ENCODE peak calls at places on chromosomes 16 and 17, in nine cellular contexts. One of them, this sample, is unnamed.

GRCh38 chr17:56754523-56755208 is 79.1 kb downstream of the C17orf67 start:
- DNase-seq in ascending aorta: no peak
- DNase-seq in HEK293T: peak; percentile 38
- DNase-seq in nephron progenitor cell: no peak
- DNase-seq in T-helper 2 cell: no peak
- DNase-seq in GM12864: no peak
- DNase-seq in iPS DF 6.9: peak; percentile 7
- DNase-seq in Caki2: no peak
- DNase-seq in activated CD8-positive, alpha-beta memory T cell treated with anti-CD3 and anti-CD28 coated beads for 1 hour: no peak
- DNase-seq in this sample: no peak

GRCh38 chr17:67700037-67700436 is 17.7 kb upstream of the NOL11 start:
- DNase-seq in Caki2: no peak
- DNase-seq in nephron progenitor cell: no peak
- DNase-seq in iPS DF 6.9: no peak
- DNase-seq in activated CD8-positive, alpha-beta memory T cell treated with anti-CD3 and anti-CD28 coated beads for 1 hour: no peak
- DNase-seq in T-helper 2 cell: no peak
- DNase-seq in GM12864: no peak
- DNase-seq in ascending aorta: no peak
- DNase-seq in HEK293T: no peak
- DNase-seq in this sample: no peak

GRCh38 chr17:55299162-55299838 is 34.5 kb downstream of the HLF start:
- DNase-seq in nephron progenitor cell: no peak
- DNase-seq in ascending aorta: no peak
- DNase-seq in Caki2: no peak
- DNase-seq in iPS DF 6.9: no peak
- DNase-seq in activated CD8-positive, alpha-beta memory T cell treated with anti-CD3 and anti-CD28 coated beads for 1 hour: no peak
- DNase-seq in HEK293T: no peak
- DNase-seq in GM12864: no peak
- DNase-seq in T-helper 2 cell: no peak
- DNase-seq in this sample: no peak

GRCh38 chr17:9360610-9361571 is 214.7 kb downstream of the STX8 start:
- DNase-seq in GM12864: no peak
- DNase-seq in T-helper 2 cell: no peak
- DNase-seq in ascending aorta: peak; percentile 68
- DNase-seq in Caki2: peak; percentile 55
- DNase-seq in HEK293T: no peak
- DNase-seq in nephron progenitor cell: peak; percentile 47
- DNase-seq in activated CD8-positive, alpha-beta memory T cell treated with anti-CD3 and anti-CD28 coated beads for 1 hour: no peak
- DNase-seq in iPS DF 6.9: no peak
- DNase-seq in this sample: no peak

GRCh38 chr17:35932576-35932975 is 2.0 kb upstream of the RDM1 start:
- DNase-seq in activated CD8-positive, alpha-beta memory T cell treated with anti-CD3 and anti-CD28 coated beads for 1 hour: no peak
- DNase-seq in iPS DF 6.9: no peak
- DNase-seq in T-helper 2 cell: no peak
- DNase-seq in HEK293T: no peak
- DNase-seq in nephron progenitor cell: no peak
- DNase-seq in ascending aorta: no peak
- DNase-seq in Caki2: no peak
- DNase-seq in GM12864: no peak
- DNase-seq in this sample: no peak

GRCh38 chr16:72645526-72645925 is 402.4 kb downstream of the ZFHX3 start:
- DNase-seq in nephron progenitor cell: no peak
- DNase-seq in T-helper 2 cell: no peak
- DNase-seq in ascending aorta: no peak
- DNase-seq in GM12864: no peak
- DNase-seq in activated CD8-positive, alpha-beta memory T cell treated with anti-CD3 and anti-CD28 coated beads for 1 hour: no peak
- DNase-seq in Caki2: no peak
- DNase-seq in HEK293T: no peak
- DNase-seq in iPS DF 6.9: no peak
- DNase-seq in this sample: no peak

GRCh38 chr16:52597772-52598483 is 51.0 kb upstream of the TOX3 start:
- DNase-seq in HEK293T: no peak
- DNase-seq in ascending aorta: no peak
- DNase-seq in nephron progenitor cell: no peak
- DNase-seq in Caki2: no peak
- DNase-seq in T-helper 2 cell: no peak
- DNase-seq in iPS DF 6.9: no peak
- DNase-seq in GM12864: no peak
- DNase-seq in activated CD8-positive, alpha-beta memory T cell treated with anti-CD3 and anti-CD28 coated beads for 1 hour: no peak
- DNase-seq in this sample: no peak

GRCh38 chr17:78742901-78743300 is 39.2 kb downstream of the CYTH1 start:
- DNase-seq in activated CD8-positive, alpha-beta memory T cell treated with anti-CD3 and anti-CD28 coated beads for 1 hour: no peak
- DNase-seq in GM12864: no peak
- DNase-seq in nephron progenitor cell: no peak
- DNase-seq in iPS DF 6.9: no peak
- DNase-seq in ascending aorta: no peak
- DNase-seq in Caki2: no peak
- DNase-seq in HEK293T: no peak
- DNase-seq in T-helper 2 cell: no peak
- DNase-seq in this sample: no peak

GRCh38 chr17:48995871-48996695 is 1.1 kb upstream of the IGF2BP1 start:
- DNase-seq in ascending aorta: no peak
- DNase-seq in iPS DF 6.9: peak; percentile 84
- DNase-seq in T-helper 2 cell: no peak
- DNase-seq in activated CD8-positive, alpha-beta memory T cell treated with anti-CD3 and anti-CD28 coated beads for 1 hour: no peak
- DNase-seq in HEK293T: peak; percentile 86
- DNase-seq in nephron progenitor cell: peak; percentile 89
- DNase-seq in GM12864: no peak
- DNase-seq in Caki2: no peak
- DNase-seq in this sample: no peak

GRCh38 chr16:70158261-70158939 is 15.2 kb upstream of the CLEC18C start:
- DNase-seq in GM12864: no peak
- DNase-seq in Caki2: no peak
- DNase-seq in activated CD8-positive, alpha-beta memory T cell treated with anti-CD3 and anti-CD28 coated beads for 1 hour: no peak
- DNase-seq in ascending aorta: no peak
- DNase-seq in HEK293T: peak; percentile 8
- DNase-seq in nephron progenitor cell: no peak
- DNase-seq in T-helper 2 cell: no peak
- DNase-seq in iPS DF 6.9: no peak
- DNase-seq in this sample: no peak

GRCh38 chr17:4947411-4948165 is 742 bp downstream of the PFN1 start:
- DNase-seq in activated CD8-positive, alpha-beta memory T cell treated with anti-CD3 and anti-CD28 coated beads for 1 hour: no peak
- DNase-seq in GM12864: no peak
- DNase-seq in iPS DF 6.9: no peak
- DNase-seq in Caki2: peak; percentile 63
- DNase-seq in nephron progenitor cell: peak; percentile 58
- DNase-seq in HEK293T: peak; percentile 40
- DNase-seq in T-helper 2 cell: peak; percentile 60
- DNase-seq in ascending aorta: peak; percentile 77
- DNase-seq in this sample: no peak

GRCh38 chr16:53518550-53519416 is 15.8 kb upstream of the AKTIP start:
- DNase-seq in activated CD8-positive, alpha-beta memory T cell treated with anti-CD3 and anti-CD28 coated beads for 1 hour: peak; percentile 48
- DNase-seq in nephron progenitor cell: no peak
- DNase-seq in Caki2: no peak
- DNase-seq in HEK293T: no peak
- DNase-seq in T-helper 2 cell: peak; percentile 87
- DNase-seq in ascending aorta: peak; percentile 67
- DNase-seq in GM12864: peak; percentile 88
- DNase-seq in iPS DF 6.9: no peak
- DNase-seq in this sample: no peak